ENCODE peak calls at places on chromosome 10, in four cellular contexts. V, F, I and D are unnamed samples.
A peak's percentile ranks its signal among the peaks of the same experiment; 100 is the strongest.

GRCh38 chr10:125419831-125420230 is 259.5 kb upstream of the CTBP2 start:
- DNase-seq in I (no peak), F (no peak), V (no peak), D (no peak)

GRCh38 chr10:124724279-124725027 is 19.7 kb downstream of the FAM53B start:
- DNase-seq in F (peak; percentile 44), I (no peak), V (no peak), D (no peak)

GRCh38 chr10:49153971-49154370 is 20.1 kb upstream of the FAM170B start:
- DNase-seq in V (no peak), F (no peak), I (no peak), D (no peak)

GRCh38 chr10:118926903-118927302 is 102.6 kb upstream of the NANOS1 start:
- DNase-seq in F (no peak), V (no peak), I (no peak), D (no peak)

GRCh38 chr10:111551001-111551400 is 474.2 kb downstream of the ADRA2A start:
- DNase-seq in F (no peak), V (no peak), I (no peak), D (no peak)

GRCh38 chr10:6621536-6621935 is 41.5 kb upstream of the PRKCQ start:
- DNase-seq in I (no peak), F (no peak), V (no peak), D (no peak)

GRCh38 chr10:107516349-107516748 is 351.8 kb upstream of the SORCS1 start:
- DNase-seq in V (no peak), F (no peak), I (no peak), D (no peak)

GRCh38 chr10:126500866-126501265 is 112.6 kb upstream of the ADAM12 start:
- DNase-seq in F (no peak), V (no peak), I (no peak), D (peak; percentile 30)

GRCh38 chr10:42981358-42982236 is 95.3 kb upstream of the RET start:
- DNase-seq in V (no peak), F (no peak), I (no peak), D (no peak)

GRCh38 chr10:114613237-114613979 is 44.7 kb downstream of the ABLIM1 start:
- DNase-seq in I (no peak), F (no peak), V (no peak), D (no peak)

GRCh38 chr10:114618722-114619121 is 39.4 kb downstream of the ABLIM1 start:
- DNase-seq in V (no peak), F (no peak), I (no peak), D (no peak)

GRCh38 chr10:114616103-114616502 is 42.0 kb downstream of the ABLIM1 start:
- DNase-seq in F (no peak), V (no peak), I (no peak), D (no peak)

GRCh38 chr10:114615600-114616007 is 42.5 kb downstream of the ABLIM1 start:
- DNase-seq in V (no peak), I (no peak), F (no peak), D (no peak)

DNA sequence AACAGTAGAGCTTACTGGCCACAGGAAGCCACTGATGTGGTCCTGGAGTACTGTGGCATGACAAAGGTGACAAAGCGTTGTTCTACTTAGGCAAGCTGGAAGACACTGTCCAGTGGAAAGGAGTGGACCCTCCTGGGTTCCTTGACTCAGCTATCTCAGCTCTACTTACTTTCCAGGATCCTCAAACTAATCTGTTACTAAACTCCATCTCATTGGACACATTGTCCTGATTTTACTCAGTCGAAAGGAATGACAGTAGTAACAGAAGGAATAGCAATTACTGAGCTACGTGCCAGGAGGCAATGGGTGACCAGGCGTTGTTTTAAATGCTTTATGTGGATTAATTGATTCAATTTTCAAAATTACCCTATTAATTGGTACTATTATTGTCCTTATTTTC is 41.6 kb downstream of the ABLIM1 start:
- DNase-seq in V (no peak), F (no peak), I (no peak), D (no peak)
- TF ChIP-seq CTCF in V (no peak), F (no peak), I (no peak), D (no peak)

DNA sequence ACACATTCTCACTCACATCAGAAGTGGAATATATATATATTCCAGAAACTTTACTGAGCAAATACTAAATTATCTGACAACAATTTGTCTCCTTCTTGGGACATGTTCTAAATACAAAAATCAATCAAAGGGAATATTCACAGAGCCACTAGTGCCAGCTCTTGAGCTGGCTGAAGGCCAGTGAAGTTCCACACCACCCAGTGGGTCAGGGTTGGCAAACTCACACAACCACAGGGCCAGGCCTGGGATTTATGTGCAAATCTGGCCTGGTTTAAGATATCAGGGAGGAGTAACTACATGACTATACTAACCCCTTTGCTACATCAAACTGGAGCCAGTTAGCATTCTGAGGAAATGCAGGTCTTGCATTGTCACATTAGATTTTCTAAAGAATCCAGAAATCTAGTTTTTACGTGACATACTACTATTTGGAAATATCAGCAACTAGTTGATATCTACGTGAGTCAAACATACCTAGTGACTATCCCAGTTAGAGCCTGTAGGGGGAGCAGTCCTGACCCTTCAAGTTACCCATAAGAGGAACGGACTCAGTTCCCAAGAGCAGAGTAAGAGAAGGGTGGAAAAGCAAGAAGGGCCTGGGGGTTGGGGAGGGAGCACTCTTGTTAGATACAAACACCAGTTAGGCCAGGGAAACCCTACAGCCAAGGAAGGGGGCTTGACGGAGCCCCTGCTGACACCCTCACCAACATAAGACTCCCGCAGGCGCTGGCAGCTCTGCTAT is 600.4 kb downstream of the KCNMA1 start:
- DNase-seq in I (no peak), F (peak; percentile 71), V (no peak), D (no peak)
- TF ChIP-seq CTCF in I (peak; percentile 40), F (peak; percentile 49), V (peak; percentile 38), D (peak; percentile 43)

GRCh38 chr10:86389441-86390193 is 23.0 kb upstream of the GRID1 start:
- DNase-seq in I (no peak), V (peak; percentile 43), F (no peak), D (no peak)
- TF ChIP-seq CTCF in I (no peak), V (no peak), F (no peak), D (no peak)

GRCh38 chr10:102233997-102234396 is 7.3 kb downstream of the PITX3 start:
- DNase-seq in I (no peak), F (no peak), V (no peak), D (no peak)

GRCh38 chr10:102230264-102230860 is 4.3 kb downstream of the ELOVL3 start:
- DNase-seq in I (no peak), F (peak; percentile 60), V (peak; percentile 66), D (no peak)

GRCh38 chr10:102229810-102230263 is 3.7 kb downstream of the ELOVL3 start:
- DNase-seq in I (no peak), F (peak; percentile 88), V (peak; percentile 88), D (no peak)

GRCh38 chr10:102231357-102232318 is 5.5 kb downstream of the ELOVL3 start:
- DNase-seq in V (peak; percentile 94), F (peak; percentile 74), I (no peak), D (no peak)

GRCh38 chr10:102230861-102231356 is 4.8 kb downstream of the ELOVL3 start:
- DNase-seq in F (peak; percentile 71), I (no peak), V (peak; percentile 40), D (no peak)
- TF ChIP-seq CTCF in F (peak; percentile 19), I (no peak), V (no peak), D (peak; percentile 39)

DNA sequence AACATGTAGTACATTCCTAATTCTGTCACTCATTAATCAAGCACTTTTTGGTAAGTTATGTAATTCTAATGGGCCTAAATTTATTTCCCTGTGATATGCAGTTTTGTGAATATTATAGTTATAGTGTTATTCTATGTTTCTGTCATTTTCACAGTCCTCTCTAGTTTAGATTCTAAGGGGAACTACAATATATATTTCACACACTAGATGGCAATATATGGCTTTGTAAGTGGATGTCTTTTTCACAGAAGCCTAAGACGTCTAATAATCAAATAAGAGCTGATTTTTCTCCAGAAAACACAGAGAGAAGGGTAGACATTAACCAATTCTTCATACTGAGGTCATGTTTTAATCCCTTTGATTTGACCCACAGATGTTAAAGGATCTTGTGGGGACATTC is 18.0 kb downstream of the RNLS start:
- DNase-seq in F (no peak), V (peak; percentile 15), I (no peak), D (no peak)
- TF ChIP-seq CTCF in F (peak; percentile 52), V (peak; percentile 64), I (no peak), D (peak; percentile 39)

GRCh38 chr10:67785098-67785497 is 52.9 kb downstream of the DNAJC12 start:
- DNase-seq in I (no peak), V (no peak), F (no peak), D (no peak)

GRCh38 chr10:67789769-67790168 is 48.2 kb downstream of the DNAJC12 start:
- DNase-seq in V (no peak), F (no peak), I (no peak), D (no peak)

GRCh38 chr10:67790534-67791408 is 47.2 kb downstream of the DNAJC12 start:
- DNase-seq in F (no peak), I (no peak), V (no peak), D (peak; percentile 4)

GRCh38 chr10:67784584-67784983 is 53.4 kb downstream of the DNAJC12 start:
- DNase-seq in V (no peak), I (no peak), F (no peak), D (no peak)

DNA sequence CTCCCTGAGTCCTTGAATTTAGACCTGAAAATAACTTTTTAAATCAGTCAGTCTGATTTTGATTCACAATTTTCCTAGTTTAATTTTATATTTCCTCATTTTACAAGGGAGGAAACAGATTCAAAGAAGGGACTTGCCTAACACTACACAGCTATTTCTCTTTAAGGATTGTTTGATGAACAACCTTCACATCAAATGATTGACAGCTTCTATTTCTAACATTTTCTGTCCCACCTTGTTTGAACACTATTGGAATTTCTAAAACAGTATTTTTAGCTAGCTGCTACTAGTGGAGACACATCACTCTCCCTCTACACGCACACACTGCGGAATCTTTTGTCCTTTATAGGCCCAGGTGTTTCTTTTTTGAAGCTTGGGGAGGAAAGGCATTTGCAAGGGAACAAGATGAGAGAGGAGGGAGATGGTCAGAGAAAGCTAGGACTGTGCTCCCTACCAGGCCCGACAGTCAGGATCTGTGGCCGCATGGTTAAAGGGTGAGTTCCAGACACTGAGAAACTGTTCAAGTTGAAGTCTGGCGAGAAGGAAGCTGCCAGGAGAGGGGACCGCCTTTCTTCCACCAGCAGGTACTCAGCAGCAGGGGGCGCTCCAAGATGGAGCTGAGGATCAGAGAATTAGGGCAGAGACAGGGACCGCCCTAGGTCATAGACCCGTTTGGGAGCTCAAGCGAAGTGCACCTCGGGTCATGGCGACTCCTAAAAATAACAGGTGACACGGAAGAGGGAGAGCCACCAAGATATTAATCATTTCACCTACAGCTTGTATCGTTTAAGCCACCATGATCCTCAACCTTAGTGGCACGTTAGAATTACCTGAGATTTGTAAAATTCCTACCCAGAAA is 49.7 kb downstream of the DNAJC12 start:
- DNase-seq in V (peak; percentile 77), F (peak; percentile 86), I (no peak), D (no peak)
- TF ChIP-seq CTCF in V (peak; percentile 81), F (peak; percentile 88), I (peak; percentile 69), D (peak; percentile 31)

GRCh38 chr10:87625658-87626057 is 34.0 kb upstream of the PAPSS2 start:
- DNase-seq in F (no peak), I (no peak), V (no peak), D (no peak)

GRCh38 chr10:87619705-87620104 is 40.0 kb upstream of the PAPSS2 start:
- DNase-seq in F (no peak), V (no peak), I (no peak), D (no peak)

GRCh38 chr10:87623191-87623590 is 36.5 kb upstream of the PAPSS2 start:
- DNase-seq in I (no peak), F (no peak), V (no peak), D (no peak)

GRCh38 chr10:87618470-87619423 is 40.9 kb upstream of the PAPSS2 start:
- DNase-seq in F (peak; percentile 86), I (no peak), V (no peak), D (no peak)

GRCh38 chr10:87622290-87623004 is 37.2 kb upstream of the PAPSS2 start:
- DNase-seq in F (no peak), I (no peak), V (no peak), D (no peak)
- TF ChIP-seq CTCF in F (no peak), I (no peak), V (no peak), D (no peak)

GRCh38 chr10:4541292-4541691 is 284.7 kb upstream of the AKR1E2 start:
- DNase-seq in F (no peak), V (no peak), I (peak; percentile 75), D (peak; percentile 67)
- TF ChIP-seq CTCF in F (no peak), V (no peak), I (peak; percentile 51), D (peak; percentile 14)